ENCODE peak calls at places on chromosomes 11 and 22, in four cellular contexts. X, H, W and B are unnamed samples. For H3K4me1, the result is how much of the 10 kb centered on the place peaks cover.

GRCh38 chr11:23079382-23079813 is 219.1 kb upstream of the CCDC179 start:
- DNase-seq in H (no peak), X (no peak), W (no peak), B (no peak)

GRCh38 chr11:133841279-133842043 is 3.9 kb downstream of the SPATA19 start:
- DNase-seq in X (no peak), H (no peak), W (no peak), B (no peak)

GRCh38 chr11:44126304-44126703 is 30.8 kb downstream of the EXT2 start:
- DNase-seq in X (no peak), H (no peak), W (no peak), B (no peak)

GRCh38 chr11:78370406-78371172 is 47.0 kb downstream of the GAB2 start:
- DNase-seq in X (peak), W (no peak), H (no peak), B (no peak)

GRCh38 chr11:73288873-73289707 is 17.0 kb downstream of the P2RY6 start:
- DNase-seq in X (peak), W (peak), H (no peak), B (no peak)

GRCh38 chr11:70384486-70385152 is 13.7 kb upstream of the CTTN start:
- DNase-seq in W (no peak), H (no peak), X (no peak), B (no peak)

GRCh38 chr11:66891849-66892660 is 35.2 kb downstream of the LRFN4 start:
- DNase-seq in H (no peak), W (peak), X (peak), B (no peak)

GRCh38 chr11:116984589-116984988 is 113.6 kb downstream of the SIK3 start:
- DNase-seq in X (no peak), H (no peak), W (no peak), B (no peak)

GRCh38 chr11:75562836-75563484 is 907 bp downstream of the SERPINH1 start:
- DNase-seq in H (no peak), X (no peak), W (no peak), B (no peak)

GRCh38 chr11:60918941-60919275 is 5.0 kb downstream of the TMEM109 start:
- DNase-seq in X (no peak), W (no peak), H (no peak), B (no peak)

GRCh38 chr11:36487619-36488018 is 22.5 kb downstream of the TRAF6 start:
- DNase-seq in W (no peak), H (no peak), X (no peak), B (no peak)

GRCh38 chr22:43152355-43153071 is 1.2 kb downstream of the TSPO start:
- DNase-seq in H (peak), W (peak), X (peak), B (peak)

GRCh38 chr22:30905696-30906341 is 62.8 kb downstream of the MORC2 start:
- DNase-seq in W (no peak), X (no peak), H (no peak), B (no peak)

GRCh38 chr11:57309106-57310059 is 15.4 kb downstream of the TNKS1BP1 start:
- DNase-seq in H (no peak), W (no peak), X (no peak), B (no peak)

GRCh38 chr11:96008161-96008560 is 84.3 kb upstream of the MTMR2 start:
- DNase-seq in X (no peak), W (no peak), H (no peak), B (no peak)

GRCh38 chr11:94674005-94674491 is 94.1 kb upstream of the AMOTL1 start:
- DNase-seq in W (no peak), H (no peak), X (peak), B (no peak)

GRCh38 chr11:8082391-8083087 is 1.5 kb downstream of the TUB start:
- DNase-seq in X (no peak), H (no peak), W (no peak), B (no peak)

GRCh38 chr11:114170226-114170625 is 110.7 kb downstream of the ZBTB16 start:
- DNase-seq in X (peak), H (no peak), W (no peak), B (no peak)

GRCh38 chr11:25769287-25769686 is 562.6 kb upstream of the ANO3 start:
- DNase-seq in X (no peak), H (no peak), W (no peak), B (no peak)

GRCh38 chr11:114063149-114063828 is 3.8 kb downstream of the ZBTB16 start:
- DNase-seq in H (no peak), W (no peak), X (peak), B (no peak)

GRCh38 chr11:66369073-66369894 is 2.3 kb downstream of the SLC29A2 start:
- DNase-seq in X (no peak), W (no peak), H (no peak), B (no peak)

GRCh38 chr11:133342453-133342852 is 189.8 kb downstream of the OPCML start:
- DNase-seq in H (no peak), W (no peak), X (no peak), B (no peak)

GRCh38 chr11:20864628-20865027 is 195.2 kb downstream of the NELL1 start:
- DNase-seq in H (no peak), W (no peak), X (no peak), B (no peak)

GRCh38 chr11:125429174-125429707 is 66.8 kb downstream of the FEZ1 start:
- DNase-seq in H (no peak), X (peak), W (peak), B (no peak)

GRCh38 chr11:119371067-119371601 is 10.4 kb downstream of the USP2 start:
- DNase-seq in W (no peak), X (peak), H (no peak), B (peak)
- H3K4me1 ChIP-seq in W (half or more), X (half or more), H (half or more), B (under half)

DNA sequence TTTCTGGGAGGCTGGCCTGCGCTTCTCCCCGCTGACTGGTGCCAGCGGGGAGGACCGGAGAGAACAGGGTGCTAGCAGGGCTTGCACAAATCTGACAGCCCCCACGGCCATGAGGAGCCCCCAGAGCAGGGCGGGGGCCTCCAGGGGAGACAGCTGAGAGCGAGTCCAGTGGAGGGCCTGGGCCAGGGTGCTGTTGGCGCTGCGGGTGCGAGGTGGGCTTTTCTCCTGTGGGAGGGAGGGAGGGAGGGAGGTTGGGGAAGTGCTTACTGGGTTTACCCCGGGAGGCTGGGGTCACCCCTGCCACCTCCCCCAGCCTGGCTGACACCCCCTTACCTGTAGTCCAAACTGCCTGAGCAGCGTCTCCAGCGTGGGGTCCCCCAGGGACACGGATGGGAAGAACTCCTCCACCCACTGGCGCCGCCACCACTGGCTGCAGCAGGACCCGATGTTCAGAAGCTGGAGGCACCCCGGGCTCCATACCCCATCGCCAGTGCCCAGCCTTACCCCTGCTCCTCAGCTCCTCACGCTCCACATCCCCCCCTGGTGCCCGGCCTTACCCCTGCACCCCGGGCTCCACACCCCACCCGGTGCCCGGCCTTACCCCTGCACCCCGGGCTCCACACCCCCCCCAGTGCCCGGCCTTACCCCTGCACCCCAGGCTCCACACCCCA is 3.9 kb downstream of the LMF2 start:
- DNase-seq in H (no peak), X (no peak), W (no peak), B (no peak)
- TF ChIP-seq CTCF in H (no peak), X (no peak), W (no peak), B (no peak)

GRCh38 chr11:128928400-128928799 is 14.3 kb downstream of the TP53AIP1 start:
- DNase-seq in W (no peak), X (no peak), H (no peak), B (no peak)
- H3K4me3 ChIP-seq in W (no peak), X (no peak), H (no peak), B (no peak)

GRCh38 chr22:35381424-35381772 is 502 bp downstream of the HMOX1 start:
- DNase-seq in X (peak), W (no peak), H (no peak), B (no peak)
- H3K4me1 ChIP-seq in X (under half), W (under half), H (under half), B (under half)

GRCh38 chr11:6567371-6567745 is 36.1 kb downstream of the RRP8 start:
- DNase-seq in W (no peak), H (no peak), X (no peak), B (no peak)

GRCh38 chr11:6565988-6566703 is 37.3 kb downstream of the RRP8 start:
- DNase-seq in X (no peak), H (no peak), W (no peak), B (no peak)

GRCh38 chr11:6566704-6567370 is 36.6 kb downstream of the RRP8 start:
- DNase-seq in W (no peak), H (no peak), X (peak), B (no peak)

GRCh38 chr11:6569706-6570105 is 33.7 kb downstream of the RRP8 start:
- DNase-seq in W (no peak), X (no peak), H (no peak), B (no peak)

DNA sequence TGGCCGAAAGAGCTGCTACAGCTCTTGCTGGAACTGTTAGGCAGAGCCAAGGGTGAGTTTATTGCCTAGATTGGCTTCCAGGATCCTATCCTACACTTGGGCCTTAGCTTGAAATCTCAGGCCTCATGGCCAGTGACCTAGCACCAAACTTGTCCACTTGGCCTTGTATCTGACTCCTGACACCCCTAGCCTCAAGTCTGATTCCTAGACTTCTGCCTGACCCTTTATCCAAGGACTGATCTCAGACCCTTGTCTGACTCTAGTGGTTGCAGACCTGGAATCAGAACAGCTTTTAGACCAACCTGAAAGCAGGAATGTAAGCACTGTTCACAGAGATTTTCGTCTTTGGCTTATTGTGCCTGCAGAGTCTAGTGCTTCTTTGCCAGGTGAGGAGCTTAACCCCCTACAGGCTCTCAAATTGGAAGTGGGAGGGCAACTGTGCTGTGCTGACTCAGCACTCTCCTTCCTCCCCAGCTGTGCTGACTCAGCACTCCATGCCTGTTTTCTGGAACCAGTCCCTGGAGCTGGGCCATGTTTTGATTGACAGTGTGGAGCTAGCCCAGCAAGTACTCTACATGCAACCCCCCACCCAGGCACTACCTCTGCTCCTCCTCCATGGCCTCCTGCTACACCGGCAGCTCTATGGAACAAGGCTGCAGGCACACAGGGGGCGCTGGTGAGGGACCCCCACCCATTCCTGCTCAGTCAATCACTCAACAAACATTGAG is 35.1 kb downstream of the RRP8 start:
- DNase-seq in X (peak), H (no peak), W (peak), B (peak)
- TF ChIP-seq CTCF in X (no peak), H (no peak), W (no peak), B (no peak)

GRCh38 chr11:115761817-115762216 is 257.6 kb upstream of the CADM1 start:
- DNase-seq in X (no peak), H (no peak), W (no peak), B (no peak)

GRCh38 chr11:115759622-115760527 is 255.7 kb upstream of the CADM1 start:
- DNase-seq in H (no peak), X (no peak), W (no peak), B (no peak)

GRCh38 chr11:115760921-115761320 is 256.7 kb upstream of the CADM1 start:
- DNase-seq in H (no peak), X (no peak), W (no peak), B (no peak)

GRCh38 chr11:115761348-115761747 is 257.1 kb upstream of the CADM1 start:
- DNase-seq in H (no peak), W (no peak), X (no peak), B (no peak)

GRCh38 chr11:115760528-115760837 is 256.3 kb upstream of the CADM1 start:
- DNase-seq in X (no peak), W (no peak), H (no peak), B (no peak)
- H3K4me3 ChIP-seq in X (peak), W (peak), H (peak), B (peak)

GRCh38 chr11:2462092-2462985 is 17.5 kb downstream of the KCNQ1 start:
- DNase-seq in H (no peak), W (peak), X (no peak), B (no peak)

GRCh38 chr11:2464451-2465165 is 19.8 kb downstream of the KCNQ1 start:
- DNase-seq in X (no peak), H (no peak), W (peak), B (no peak)

GRCh38 chr11:2465201-2466068 is 20.6 kb downstream of the KCNQ1 start:
- DNase-seq in X (no peak), W (peak), H (no peak), B (no peak)

GRCh38 chr11:2462986-2463765 is 18.4 kb downstream of the KCNQ1 start:
- DNase-seq in H (no peak), W (peak), X (no peak), B (no peak)

DNA sequence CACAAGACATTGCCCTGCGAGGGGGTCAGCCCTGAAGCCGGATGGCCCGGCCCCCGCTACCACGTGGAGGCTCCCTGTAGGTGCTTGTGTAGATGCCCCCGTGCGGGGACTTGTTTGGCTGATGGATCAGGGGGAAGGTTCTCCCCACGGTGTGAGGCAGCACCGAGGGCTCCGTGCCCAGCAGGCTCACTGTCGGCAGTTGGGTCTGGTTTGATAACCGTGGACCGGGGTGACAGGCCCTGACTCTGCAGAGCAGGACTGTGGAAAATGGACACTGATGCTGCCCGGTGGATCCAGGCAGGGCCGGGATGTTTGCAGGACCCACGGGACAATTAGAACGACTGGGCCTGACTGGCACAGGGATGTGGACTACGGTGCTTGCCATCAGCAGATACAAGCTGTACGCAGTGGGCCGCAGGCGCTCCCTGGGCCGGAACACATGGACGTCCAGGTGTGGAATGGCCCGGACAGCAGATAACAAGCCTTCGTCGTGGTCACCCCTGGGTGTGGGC is 19.0 kb downstream of the KCNQ1 start:
- DNase-seq in W (peak), X (no peak), H (no peak), B (no peak)
- H3K4me1 ChIP-seq in W (half or more), X (under half), H (under half), B (under half)

GRCh38 chr22:23774114-23774921 is 1.7 kb downstream of the MMP11 start:
- DNase-seq in X (no peak), H (no peak), W (no peak), B (no peak)

GRCh38 chr22:23769321-23769965 is 1.7 kb upstream of the CHCHD10 start:
- DNase-seq in X (no peak), H (no peak), W (no peak), B (no peak)

GRCh38 chr22:23773247-23774113 is 831 bp downstream of the MMP11 start:
- DNase-seq in X (no peak), W (no peak), H (no peak), B (no peak)

GRCh38 chr22:23774922-23775436 is 2.3 kb downstream of the MMP11 start:
- DNase-seq in X (no peak), H (no peak), W (no peak), B (no peak)

DNA sequence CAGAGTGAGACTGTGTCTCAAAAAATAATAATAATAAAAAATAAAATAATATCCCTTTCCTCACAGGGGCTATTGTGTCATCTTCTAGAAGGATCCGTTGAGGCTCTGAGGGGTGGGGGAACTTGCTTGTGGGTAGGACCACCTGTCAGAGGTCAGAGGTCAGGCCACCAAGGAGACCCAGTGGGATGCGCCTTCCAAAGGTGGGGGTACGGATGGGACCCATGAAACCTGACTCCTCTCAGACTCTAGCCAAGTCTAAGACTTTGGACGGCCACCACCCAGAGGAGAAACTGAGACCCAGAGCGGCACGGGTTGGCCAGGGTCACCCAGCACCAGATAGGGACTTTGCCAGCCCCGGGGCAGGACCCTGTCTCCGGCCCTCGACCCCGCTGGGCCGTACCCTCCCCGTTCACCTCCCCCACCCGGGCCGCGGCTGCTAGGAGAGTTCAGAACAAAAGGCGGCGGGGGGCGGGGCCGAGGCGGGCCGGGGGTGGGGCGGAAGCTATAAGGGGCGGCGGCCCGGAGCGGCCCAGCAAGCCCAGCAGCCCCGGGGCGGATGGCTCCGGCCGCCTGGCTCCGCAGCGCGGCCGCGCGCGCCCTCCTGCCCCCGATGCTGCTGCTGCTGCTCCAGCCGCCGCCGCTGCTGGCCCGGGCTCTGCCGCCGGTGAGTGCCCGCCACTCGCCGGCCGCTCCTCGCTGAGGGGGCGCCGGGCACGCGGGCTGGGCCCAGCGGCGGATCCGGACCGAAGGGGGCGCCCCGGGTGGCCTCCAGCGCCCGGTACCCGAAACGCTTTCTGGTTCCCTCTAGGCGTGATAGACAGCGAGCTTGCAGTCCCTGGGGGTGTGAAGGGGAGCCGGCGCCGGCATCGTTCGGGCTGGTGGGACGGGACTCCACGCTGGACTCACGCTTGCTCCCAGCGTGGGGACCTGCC is at the start of gene MMP11:
- DNase-seq in W (peak), H (no peak), X (no peak), B (no peak)
- TF ChIP-seq CTCF in W (no peak), H (peak), X (no peak), B (no peak)

GRCh38 chr11:112962854-112963367 is 1.7 kb downstream of the NCAM1 start:
- DNase-seq in X (peak), W (peak), H (no peak), B (no peak)
- H3K4me3 ChIP-seq in X (peak), W (peak), H (peak), B (peak)